ENCODE peak calls at places on chromosomes 6 and 20, in five cellular contexts. N is fibroblast of pulmonary artery, D is pancreas, L is OCI-LY7, C is lower lobe of right lung. O is an unnamed sample.

GRCh38 chr20:32521780-32522524 is 63.2 kb downstream of the NOL4L start:
- DNase-seq in N (peak; percentile 67), D (peak; percentile 81), L (peak; percentile 73), C (peak; percentile 67), O (peak; percentile 69)

GRCh38 chr20:61507778-61508177 is 255.7 kb downstream of the CDH4 start:
- DNase-seq in N (no peak), D (no peak), L (no peak), C (no peak), O (no peak)

GRCh38 chr6:106383573-106383972 is 23.1 kb downstream of the CRYBG1 start:
- DNase-seq in N (no peak), D (no peak), L (no peak), C (no peak), O (no peak)

GRCh38 chr20:38146628-38147027 is 18.4 kb downstream of the TGM2 start:
- DNase-seq in N (no peak), D (no peak), L (no peak), C (no peak), O (no peak)

GRCh38 chr6:126352514-126352913 is 12.6 kb downstream of the CENPW start:
- DNase-seq in N (no peak), D (no peak), L (no peak), C (no peak), O (no peak)

GRCh38 chr6:158095031-158095430 is 73.0 kb downstream of the SERAC1 start:
- DNase-seq in N (no peak), D (no peak), L (no peak), C (no peak), O (no peak)

GRCh38 chr6:162906479-162906878 is 178.7 kb downstream of the PACRG start:
- DNase-seq in N (no peak), D (no peak), L (no peak), C (no peak), O (no peak)

GRCh38 chr20:36399969-36400545 is 93.9 kb downstream of the DLGAP4 start:
- DNase-seq in N (no peak), D (no peak), L (no peak), C (no peak), O (no peak)

GRCh38 chr20:1227121-1227582 is 1.3 kb downstream of the RAD21L1 start:
- DNase-seq in N (no peak), D (no peak), L (no peak), C (no peak), O (no peak)
- H3K4me3 ChIP-seq in N (no peak overlapping the region), D (no peak overlapping the region), L (no peak overlapping the region), C (peak overlapping the region; percentile 72), O (no peak overlapping the region)

GRCh38 chr6:118080547-118080946 is 173.5 kb downstream of the SLC35F1 start:
- DNase-seq in N (no peak), D (no peak), L (no peak), C (no peak), O (no peak)
- TF ChIP-seq CTCF in N (no peak), D (no peak), L (no peak), C (no peak), O (no peak)

DNA sequence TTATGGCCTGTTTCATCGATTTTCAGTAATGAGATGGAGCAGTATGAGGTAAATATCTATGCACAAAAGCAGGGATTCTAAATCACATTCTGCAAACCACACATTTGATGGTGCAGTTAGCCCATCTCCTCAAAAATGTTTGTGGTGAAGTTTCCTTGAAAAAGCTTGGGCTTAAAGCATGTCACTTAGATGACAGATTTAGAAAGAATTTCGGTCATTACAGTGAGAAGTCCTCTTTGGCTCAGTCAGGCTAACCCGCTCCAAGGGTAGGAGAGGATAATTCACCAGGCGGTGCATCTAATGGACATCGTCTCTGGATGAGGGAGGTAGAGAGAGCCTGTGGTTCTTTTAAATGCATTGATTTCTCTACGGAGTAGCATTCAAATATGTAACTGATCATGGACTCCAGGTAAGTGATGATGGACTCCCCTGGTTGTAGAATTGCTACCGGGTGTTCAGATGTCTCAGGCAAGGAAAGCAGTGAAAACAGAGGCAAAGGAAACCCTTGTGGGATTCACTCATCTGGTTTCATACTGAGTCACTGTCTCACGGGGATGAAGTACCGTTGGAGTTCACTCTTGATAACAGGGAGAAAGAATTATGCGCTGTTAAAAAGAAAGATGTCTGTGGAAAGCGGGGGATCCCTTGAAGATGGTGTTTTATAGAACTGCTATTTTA is 65.3 kb downstream of the AIG1 start:
- DNase-seq in N (no peak), D (no peak), L (no peak), C (no peak), O (no peak)
- H3K4me3 ChIP-seq in N (no peak overlapping the region), D (no peak overlapping the region), L (no peak overlapping the region), C (no peak overlapping the region), O (no peak overlapping the region)

DNA sequence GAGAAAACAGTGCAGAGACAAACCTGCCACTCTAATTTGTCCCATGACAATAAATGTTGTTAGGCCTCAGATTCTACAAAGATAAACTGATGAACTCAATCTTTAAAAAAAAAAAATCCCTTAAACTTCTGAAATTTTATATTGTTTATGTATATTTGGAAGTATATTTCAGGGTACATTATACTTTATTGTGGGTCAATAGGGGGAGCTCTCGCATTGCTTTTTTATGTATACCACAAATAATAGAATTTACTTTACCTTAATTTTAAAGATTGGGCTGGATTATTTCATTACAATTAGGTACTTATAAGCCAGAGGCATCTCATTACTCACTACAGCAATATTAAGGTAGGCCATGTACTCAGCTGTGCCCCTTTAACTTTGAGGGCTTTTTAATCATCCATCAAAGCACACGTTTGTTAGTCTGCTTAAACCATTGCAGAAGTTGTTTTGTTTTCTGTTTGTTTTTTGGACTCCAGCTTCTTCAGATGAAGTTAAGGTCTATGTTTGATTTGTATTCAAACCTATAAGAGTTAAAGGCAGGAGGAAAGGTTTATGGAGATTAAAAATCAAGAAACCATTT is 56.3 kb upstream of the EYA4 start:
- DNase-seq in N (peak; percentile 60), D (no peak), L (peak; percentile 13), C (no peak), O (no peak)
- TF ChIP-seq CTCF in N (peak; percentile 63), D (peak; percentile 18), L (peak; percentile 88), C (peak; percentile 50), O (peak; percentile 32)

GRCh38 chr20:40781340-40781916 is 92.4 kb upstream of the MAFB start:
- DNase-seq in N (no peak), D (no peak), L (no peak), C (no peak), O (no peak)
- H3K4me3 ChIP-seq in N (no peak overlapping the region), D (no peak overlapping the region), L (no peak overlapping the region), C (no peak overlapping the region), O (no peak overlapping the region)